ENCODE peak calls at places on chromosomes 3 and 15, in four cellular contexts. D, B, T and U are unnamed samples.
A peak's percentile ranks its signal among the peaks of the same experiment; 100 is the strongest.

GRCh38 chr3:138180375-138181029 is 5.8 kb upstream of the DBR1 start:
- DNase-seq in T (no peak), B (peak; percentile 57), D (peak; percentile 40), U (no peak)

GRCh38 chr3:183824761-183825379 is 507 bp downstream of the MAP6D1 start:
- DNase-seq in T (peak; percentile 69), D (no peak), B (no peak), U (no peak)

GRCh38 chr15:77541421-77542181 is 91.1 kb downstream of the LINGO1 start:
- DNase-seq in B (no peak), T (no peak), D (peak; percentile 32), U (no peak)

GRCh38 chr3:187039100-187039722 is 100.1 kb downstream of the RPL39L start:
- DNase-seq in T (no peak), D (no peak), B (no peak), U (no peak)

GRCh38 chr15:44765036-44765435 is 28.7 kb downstream of the TRIM69 start:
- DNase-seq in B (no peak), D (no peak), T (no peak), U (no peak)

GRCh38 chr3:37812497-37812896 is 49.2 kb upstream of the CTDSPL start:
- DNase-seq in B (peak; percentile 28), T (no peak), D (peak; percentile 74), U (peak; percentile 47)

GRCh38 chr15:74235962-74236361 is at the start of gene CCDC33:
- DNase-seq in T (no peak), D (no peak), B (no peak), U (no peak)

GRCh38 chr3:123711356-123711755 is 126.5 kb upstream of the HACD2 start:
- DNase-seq in B (no peak), T (no peak), D (no peak), U (no peak)

GRCh38 chr15:101185336-101185735 is 66.5 kb downstream of the CHSY1 start:
- DNase-seq in B (no peak), D (no peak), T (no peak), U (no peak)

GRCh38 chr3:76765526-76765925 is 274.4 kb upstream of the ROBO2 start:
- DNase-seq in D (no peak), T (no peak), B (no peak), U (no peak)

GRCh38 chr15:88708256-88709054 is 69.6 kb downstream of the ISG20 start:
- DNase-seq in B (peak; percentile 20), T (no peak), D (no peak), U (no peak)

GRCh38 chr3:49929333-49930240 is at the start of gene MON1A:
- DNase-seq in T (peak; percentile 98), B (peak; percentile 88), D (peak; percentile 96), U (peak; percentile 95)

GRCh38 chr15:38846351-38846750 is 281.7 kb upstream of the RASGRP1 start:
- DNase-seq in T (no peak), D (no peak), B (no peak), U (no peak)

GRCh38 chr3:196502775-196503181 is 790 bp downstream of the RNF168 start:
- DNase-seq in D (peak; percentile 68), T (peak; percentile 83), B (peak; percentile 94), U (peak; percentile 55)

GRCh38 chr3:24579008-24579407 is 84.4 kb upstream of the THRB start:
- DNase-seq in D (no peak), B (no peak), T (no peak), U (no peak)

GRCh38 chr3:73419993-73420392 is 204.7 kb downstream of the PDZRN3 start:
- DNase-seq in T (no peak), B (peak; percentile 41), D (no peak), U (no peak)

GRCh38 chr3:52481819-52482521 is 13.2 kb upstream of the STAB1 start:
- DNase-seq in D (peak; percentile 66), T (no peak), B (peak; percentile 34), U (no peak)

GRCh38 chr3:169203631-169204550 is 459.6 kb downstream of the MECOM start:
- DNase-seq in B (no peak), T (no peak), D (no peak), U (no peak)

GRCh38 chr3:30644615-30645014 is 38.2 kb downstream of the TGFBR2 start:
- DNase-seq in D (no peak), T (peak; percentile 80), B (peak; percentile 67), U (peak; percentile 66)

GRCh38 chr3:129070086-129070875 is 9.7 kb downstream of the GP9 start:
- DNase-seq in T (no peak), D (no peak), B (no peak), U (no peak)

GRCh38 chr3:129063841-129064482 is 3.4 kb downstream of the GP9 start:
- DNase-seq in T (no peak), B (no peak), D (no peak), U (no peak)

GRCh38 chr3:129065727-129066087 is 5.1 kb downstream of the GP9 start:
- DNase-seq in D (no peak), T (no peak), B (no peak), U (no peak)

GRCh38 chr3:129064969-129065726 is 4.6 kb downstream of the GP9 start:
- DNase-seq in T (no peak), B (no peak), D (no peak), U (no peak)

DNA sequence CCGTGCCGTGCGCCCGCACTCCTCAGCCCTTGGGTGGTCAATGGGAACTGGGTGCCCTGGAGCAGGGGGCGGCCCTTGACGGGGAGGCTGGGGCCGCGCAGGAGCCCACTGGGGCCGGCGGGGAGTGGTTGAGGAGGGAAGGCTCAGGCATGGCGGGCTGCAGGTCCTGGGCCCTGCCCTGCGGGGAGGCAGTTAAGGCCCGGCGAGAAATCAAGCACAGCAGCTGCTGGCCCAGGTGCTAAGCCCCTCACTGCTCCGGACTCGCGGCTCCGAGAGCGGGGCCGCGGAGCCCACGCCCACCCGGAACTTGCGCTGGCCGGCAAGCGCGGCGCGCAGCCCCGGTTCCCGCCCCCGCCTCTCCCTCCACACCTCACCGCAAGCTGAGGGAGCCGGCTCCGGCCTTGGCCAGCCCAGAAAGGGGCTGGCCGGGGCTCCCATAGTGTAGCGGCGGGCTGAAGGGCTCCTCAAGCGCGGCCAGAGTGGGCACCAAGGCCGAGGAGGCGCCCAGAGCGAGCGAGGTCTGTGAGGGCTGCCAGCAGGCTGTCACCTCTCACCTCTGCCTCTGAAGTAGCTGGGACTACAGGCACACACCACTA is 7.8 kb downstream of the GP9 start:
- DNase-seq in B (no peak), T (no peak), D (no peak), U (no peak)
- H3K4me3 ChIP-seq in B (peak overlapping the region; percentile 24), T (peak overlapping the region; percentile 42), D (peak overlapping the region; percentile 56), U (peak overlapping the region; percentile 25)

GRCh38 chr3:3586843-3587626 is 212.2 kb upstream of the LRRN1 start:
- DNase-seq in D (no peak), B (no peak), T (no peak), U (no peak)
- H3K4me3 ChIP-seq in D (no peak overlapping the region), B (no peak overlapping the region), T (no peak overlapping the region), U (no peak overlapping the region)

GRCh38 chr3:120682095-120682681 is at the start of gene HGD:
- DNase-seq in D (no peak), T (no peak), B (no peak), U (no peak)
- H3K4me3 ChIP-seq in D (no peak within 1 kb of the TSS), T (no peak within 1 kb of the TSS), B (no peak within 1 kb of the TSS), U (no peak within 1 kb of the TSS)

DNA sequence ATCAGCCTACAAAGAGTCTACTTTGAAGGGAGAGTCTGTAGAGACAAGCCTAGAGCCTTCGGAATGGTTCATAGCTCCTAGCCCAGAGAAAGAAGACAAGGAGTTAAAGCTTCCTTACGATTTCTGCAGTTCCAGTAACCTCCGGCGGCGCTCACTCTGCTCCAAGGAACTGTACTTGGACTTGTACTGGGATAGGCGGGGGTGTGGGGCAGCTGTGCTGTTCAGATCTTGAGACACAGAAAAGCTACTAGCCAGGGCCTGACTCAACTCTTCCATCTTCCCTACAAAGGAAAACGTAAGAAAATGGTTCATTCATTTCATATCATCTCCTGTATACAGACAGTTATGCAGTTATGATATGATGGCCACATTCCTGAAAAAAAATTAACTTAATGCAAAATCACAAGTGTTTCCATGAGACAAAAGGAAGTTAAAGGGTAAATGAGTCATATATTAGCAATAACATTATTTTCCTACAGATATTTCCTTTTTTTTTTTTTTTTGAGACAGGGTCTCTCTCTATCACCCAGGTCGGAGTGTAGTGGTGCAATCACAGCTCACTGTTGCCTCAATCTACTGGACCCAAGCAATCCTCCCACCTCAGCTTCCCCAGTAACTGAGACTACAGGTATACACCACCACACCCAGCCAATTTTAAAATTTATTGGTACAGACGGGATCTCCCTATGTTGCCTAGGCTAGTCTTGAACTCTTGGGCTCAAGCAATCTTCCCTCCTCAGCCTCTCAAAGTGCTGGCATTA is 4.6 kb downstream of the SNUPN start:
- DNase-seq in D (peak; percentile 86), B (peak; percentile 94), T (peak; percentile 94), U (peak; percentile 86)
- H3K4me3 ChIP-seq in D (no peak overlapping the region), B (peak overlapping the region; percentile 47), T (peak overlapping the region; percentile 19), U (no peak overlapping the region)

GRCh38 chr3:197959891-197960693 is at the start of gene LMLN:
- DNase-seq in T (peak; percentile 98), D (peak; percentile 97), B (peak; percentile 95), U (peak; percentile 94)

GRCh38 chr3:197963019-197963637 is 3.1 kb downstream of the LMLN start:
- DNase-seq in B (no peak), D (no peak), T (no peak), U (no peak)

GRCh38 chr3:197959500-197959890 is 522 bp upstream of the LMLN start:
- DNase-seq in T (no peak), D (no peak), B (no peak), U (no peak)

GRCh38 chr3:197960694-197961581 is 921 bp downstream of the LMLN start:
- DNase-seq in D (no peak), B (peak; percentile 66), T (no peak), U (no peak)

GRCh38 chr3:197961582-197961945 is 1.5 kb downstream of the LMLN start:
- DNase-seq in D (no peak), B (no peak), T (no peak), U (no peak)
- H3K4me3 ChIP-seq in D (no peak overlapping the region), B (no peak overlapping the region), T (no peak overlapping the region), U (no peak overlapping the region)